ENCODE peak calls at places on chromosomes 6 and 20, in eight cellular contexts. E, S, B, T, R, W, M and A are unnamed samples.

GRCh38 chr20:62364911-62365736 is 2.0 kb downstream of the LAMA5 start:
- DNase-seq in S (no peak), R (peak), E (no peak), T (no peak), M (no peak), W (no peak), B (no peak), A (no peak)

GRCh38 chr6:80454197-80454596 is 347.7 kb downstream of the BCKDHB start:
- DNase-seq in B (no peak), R (peak), M (no peak), W (peak), T (no peak), S (peak), E (peak), A (no peak)

GRCh38 chr6:140980265-140980887 is 1152.3 kb upstream of the GJE1 start:
- DNase-seq in S (peak), M (no peak), B (no peak), R (no peak), E (peak), T (no peak), W (no peak), A (no peak)

GRCh38 chr6:144809120-144809519 is 524.0 kb downstream of the UTRN start:
- DNase-seq in S (peak), M (no peak), W (no peak), R (peak), B (no peak), E (no peak), T (no peak), A (no peak)

GRCh38 chr6:18693923-18694322 is 306.8 kb downstream of the RNF144B start:
- DNase-seq in S (no peak), B (no peak), M (no peak), E (no peak), W (no peak), T (no peak), R (no peak), A (no peak)

GRCh38 chr20:5531318-5532081 is 214.7 kb upstream of the PROKR2 start:
- DNase-seq in S (peak), E (peak), B (no peak), W (no peak), T (no peak), M (no peak), R (peak), A (no peak)

GRCh38 chr6:27866370-27867050 is 45.7 kb downstream of the OR2B2 start:
- DNase-seq in S (peak), B (peak), R (peak), W (peak), E (peak), T (no peak), M (peak), A (peak)

GRCh38 chr6:116096979-116097816 is 3.5 kb upstream of the NT5DC1 start:
- DNase-seq in R (no peak), B (no peak), M (no peak), T (no peak), S (no peak), E (peak), W (no peak), A (no peak)

GRCh38 chr6:151160869-151161268 is 78.9 kb upstream of the AKAP12 start:
- DNase-seq in T (no peak), W (no peak), S (no peak), E (no peak), B (peak), R (no peak), M (no peak), A (no peak)

GRCh38 chr20:51462566-51463276 is 79.8 kb downstream of the NFATC2 start:
- DNase-seq in T (no peak), R (no peak), S (peak), E (peak), M (no peak), W (no peak), B (no peak), A (no peak)

GRCh38 chr6:144215402-144215931 is 65.2 kb downstream of the STX11 start:
- DNase-seq in W (peak), T (peak), B (peak), E (no peak), M (peak), S (peak), R (peak), A (peak)

GRCh38 chr20:4190792-4191519 is 175.6 kb upstream of the RNF24 start:
- DNase-seq in E (no peak), S (no peak), R (no peak), T (no peak), W (no peak), M (no peak), B (no peak), A (no peak)

GRCh38 chr20:12201289-12201991 is 283.7 kb downstream of the BTBD3 start:
- DNase-seq in R (peak), B (no peak), W (no peak), T (no peak), S (no peak), M (no peak), E (peak), A (no peak)

GRCh38 chr20:23200914-23201313 is 114.8 kb upstream of the CD93 start:
- DNase-seq in B (peak), W (no peak), S (peak), T (no peak), E (peak), M (no peak), R (peak), A (peak)